ENCODE peak calls at places on chromosomes 16 and 17, in four cellular contexts. P, Y, X and K are unnamed samples.

GRCh38 chr16:31183432-31184428 is 3.8 kb downstream of the FUS start:
- DNase-seq in X (no peak), P (no peak), Y (no peak), K (no peak)

GRCh38 chr17:20944014-20944905 is 98.6 kb downstream of the USP22 start:
- DNase-seq in X (no peak), P (no peak), Y (no peak), K (peak)

GRCh38 chr16:48013476-48013875 is 142.3 kb downstream of the ABCC12 start:
- DNase-seq in Y (no peak), P (no peak), X (no peak), K (no peak)

GRCh38 chr17:8985054-8985701 is 19.7 kb upstream of the PIK3R5 start:
- DNase-seq in X (no peak), P (no peak), Y (no peak), K (no peak)

GRCh38 chr16:18839555-18839954 is 38.2 kb upstream of the ARL6IP1 start:
- DNase-seq in Y (no peak), P (no peak), X (no peak), K (no peak)

GRCh38 chr17:42438600-42439567 is 15.8 kb upstream of the CAVIN1 start:
- DNase-seq in X (no peak), P (no peak), Y (no peak), K (peak)

GRCh38 chr17:60153606-60154355 is 4.0 kb downstream of the CA4 start:
- DNase-seq in P (peak), Y (no peak), X (no peak), K (peak)

GRCh38 chr16:87582966-87583325 is 19.4 kb upstream of the JPH3 start:
- DNase-seq in P (no peak), X (no peak), Y (no peak), K (no peak)

GRCh38 chr16:81097230-81097629 is 1.0 kb upstream of the GCSH start:
- DNase-seq in X (no peak), P (no peak), Y (no peak), K (no peak)

GRCh38 chr16:29849505-29849904 is 13.5 kb downstream of the CDIPT start:
- DNase-seq in X (no peak), Y (no peak), P (no peak), K (no peak)

GRCh38 chr17:41571561-41572434 is at the start of gene KRT9:
- DNase-seq in Y (no peak), P (no peak), X (no peak), K (no peak)

GRCh38 chr16:20380782-20381181 is 23.8 kb downstream of the PDILT start:
- DNase-seq in X (no peak), P (no peak), Y (no peak), K (no peak)

GRCh38 chr16:14240216-14240843 is 169.2 kb downstream of the MRTFB start:
- DNase-seq in Y (no peak), P (no peak), X (no peak), K (no peak)

GRCh38 chr17:75684924-75685323 is 17.8 kb downstream of the SAP30BP start:
- DNase-seq in X (no peak), P (no peak), Y (no peak), K (no peak)

GRCh38 chr17:77146882-77147281 is 6.1 kb downstream of the SEC14L1 start:
- DNase-seq in P (no peak), X (no peak), Y (no peak), K (peak)

GRCh38 chr16:3662601-3663000 is 8.1 kb downstream of the DNASE1 start:
- DNase-seq in P (no peak), Y (no peak), X (no peak), K (no peak)

GRCh38 chr16:74862743-74863244 is 88.2 kb upstream of the FA2H start:
- DNase-seq in P (peak), Y (peak), X (no peak), K (no peak)

GRCh38 chr17:50583636-50584035 is 23.1 kb downstream of the CACNA1G start:
- DNase-seq in X (no peak), P (no peak), Y (peak), K (no peak)

GRCh38 chr17:74742153-74742515 is 5.1 kb downstream of the RAB37 start:
- DNase-seq in P (no peak), X (no peak), Y (no peak), K (no peak)

GRCh38 chr17:72477529-72477928 is 356.7 kb downstream of the SOX9 start:
- DNase-seq in P (no peak), X (no peak), Y (no peak), K (no peak)

GRCh38 chr16:84538441-84538840 is 34.0 kb upstream of the MEAK7 start:
- DNase-seq in X (no peak), Y (no peak), P (no peak), K (no peak)

GRCh38 chr17:30160419-30161172 is 44.0 kb downstream of the NSRP1 start:
- DNase-seq in Y (no peak), X (no peak), P (no peak), K (no peak)

GRCh38 chr16:88393034-88393433 is 10.3 kb downstream of the ZNF469 start:
- DNase-seq in P (no peak), X (no peak), Y (no peak), K (no peak)

DNA sequence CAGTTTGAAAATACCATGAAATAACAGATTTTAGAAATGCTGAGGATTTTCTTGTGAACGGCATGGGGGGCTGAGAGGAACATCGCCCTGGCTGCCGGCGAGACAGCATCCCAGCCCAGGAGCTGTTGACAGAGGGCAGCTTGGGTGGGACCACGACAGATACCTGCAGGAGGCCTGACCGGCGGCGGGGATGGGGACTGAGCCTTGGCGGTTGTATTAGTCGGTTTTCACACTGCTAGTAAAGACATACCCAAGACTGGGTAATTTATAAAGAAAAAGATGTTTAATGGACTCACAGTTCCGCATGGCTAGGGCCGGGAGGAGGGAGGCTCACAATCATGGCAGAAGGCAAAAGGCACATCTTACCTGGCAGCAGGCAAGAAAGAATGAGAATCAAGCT is 82.3 kb upstream of the DNAH17 start:
- DNase-seq in Y (no peak), P (no peak), X (no peak), K (no peak)
- TF ChIP-seq TEAD4 in Y (no peak), P (no peak), X (no peak), K (no peak)

DNA sequence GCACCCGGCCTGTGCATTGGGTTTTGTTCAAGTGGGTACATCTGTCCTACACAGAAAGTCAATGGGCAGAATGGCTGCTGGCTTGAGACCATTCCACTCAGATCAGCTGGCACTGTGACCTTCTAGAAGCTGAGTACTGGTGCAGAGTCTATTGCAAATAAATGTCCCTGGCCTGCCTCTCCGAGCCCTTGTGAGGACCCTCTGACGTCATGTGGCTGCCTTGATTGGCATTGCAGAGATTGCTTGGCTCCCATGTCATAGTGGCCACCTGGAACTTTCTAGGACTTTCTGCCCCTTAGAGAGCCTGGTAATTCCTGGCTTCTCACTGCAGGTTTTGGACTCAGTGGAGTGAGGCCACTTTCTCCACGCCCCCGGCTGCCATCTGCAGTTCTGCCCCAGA is 211.3 kb downstream of the ENGASE start:
- DNase-seq in Y (no peak), X (no peak), P (no peak), K (no peak)
- TF ChIP-seq TEAD4 in Y (no peak), X (no peak), P (no peak), K (no peak)

DNA sequence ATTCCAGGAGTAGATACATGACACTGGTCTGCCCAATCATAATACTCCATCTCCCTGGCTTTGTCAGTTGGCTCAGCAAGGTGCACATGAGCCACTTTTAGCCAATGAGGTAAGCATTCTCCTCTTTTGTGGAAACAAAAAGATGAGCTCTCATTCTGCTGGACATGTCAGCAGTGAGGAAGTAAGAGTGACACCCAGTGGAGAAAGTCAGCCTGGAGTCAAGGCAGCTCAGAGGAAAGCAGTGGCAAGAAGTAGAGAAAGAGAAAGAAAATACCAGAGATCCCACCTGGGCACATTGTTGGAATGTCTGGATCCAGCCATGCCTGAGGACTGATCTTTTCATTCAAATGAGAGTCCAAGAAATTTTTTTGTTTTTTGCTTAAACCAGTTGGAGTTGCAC is 496.9 kb upstream of the C16orf82 start:
- DNase-seq in Y (no peak), X (no peak), P (no peak), K (peak)
- TF ChIP-seq TEAD4 in Y (no peak), X (peak), P (no peak), K (no peak)

GRCh38 chr17:28940142-28940541 is 11.2 kb downstream of the PHF12 start:
- DNase-seq in X (no peak), Y (no peak), P (no peak), K (no peak)

GRCh38 chr17:28940675-28941074 is 10.6 kb downstream of the PHF12 start:
- DNase-seq in P (no peak), X (no peak), Y (no peak), K (no peak)

GRCh38 chr17:28938552-28938951 is 12.8 kb downstream of the PHF12 start:
- DNase-seq in X (no peak), P (no peak), Y (no peak), K (no peak)

GRCh38 chr17:28937044-28937729 is 14.1 kb downstream of the PHF12 start:
- DNase-seq in P (no peak), Y (no peak), X (no peak), K (no peak)

GRCh38 chr17:28935744-28936460 is 15.4 kb downstream of the PHF12 start:
- DNase-seq in P (no peak), X (no peak), Y (no peak), K (no peak)
- TF ChIP-seq TEAD4 in P (no peak), X (no peak), Y (no peak), K (no peak)